ENCODE peak calls at places on chromosomes 3 and 15, in five cellular contexts. One of them, this sample, is unnamed.

GRCh38 chr15:35833590-35833989 is 287.6 kb upstream of the DPH6 start:
- DNase-seq in GM13977: no peak
- DNase-seq in HFFc6: no peak
- DNase-seq in DMS 273 treated with DMSO at 0.1 percent for 48 hours: no peak
- DNase-seq in esophagus squamous epithelium: no peak
- DNase-seq in this sample: no peak

GRCh38 chr3:11774296-11774877 is 72.3 kb downstream of the TAMM41 start:
- DNase-seq in GM13977: no peak
- DNase-seq in HFFc6: peak; percentile 51
- DNase-seq in DMS 273 treated with DMSO at 0.1 percent for 48 hours: peak; percentile 51
- DNase-seq in esophagus squamous epithelium: no peak
- DNase-seq in this sample: no peak

GRCh38 chr15:64931381-64931780 is 19.7 kb downstream of the ANKDD1A start:
- DNase-seq in GM13977: no peak
- DNase-seq in HFFc6: no peak
- DNase-seq in DMS 273 treated with DMSO at 0.1 percent for 48 hours: no peak
- DNase-seq in esophagus squamous epithelium: no peak
- DNase-seq in this sample: no peak

GRCh38 chr15:51093488-51093864 is 1.2 kb downstream of the TNFAIP8L3 start:
- DNase-seq in GM13977: no peak
- DNase-seq in HFFc6: no peak
- DNase-seq in DMS 273 treated with DMSO at 0.1 percent for 48 hours: no peak
- DNase-seq in esophagus squamous epithelium: no peak
- DNase-seq in this sample: no peak

GRCh38 chr3:17551333-17551732 is 191.1 kb downstream of the TBC1D5 start:
- DNase-seq in GM13977: no peak
- DNase-seq in HFFc6: no peak
- DNase-seq in DMS 273 treated with DMSO at 0.1 percent for 48 hours: peak; percentile 8
- DNase-seq in esophagus squamous epithelium: no peak
- DNase-seq in this sample: no peak

GRCh38 chr3:64426551-64426950 is 201.3 kb upstream of the PRICKLE2 start:
- DNase-seq in GM13977: no peak
- DNase-seq in HFFc6: no peak
- DNase-seq in DMS 273 treated with DMSO at 0.1 percent for 48 hours: no peak
- DNase-seq in esophagus squamous epithelium: no peak
- DNase-seq in this sample: no peak

GRCh38 chr15:90419738-90420487 is 31.9 kb downstream of the IQGAP1 start:
- DNase-seq in GM13977: no peak
- DNase-seq in HFFc6: peak; percentile 86
- DNase-seq in DMS 273 treated with DMSO at 0.1 percent for 48 hours: no peak
- DNase-seq in esophagus squamous epithelium: no peak
- DNase-seq in this sample: no peak

GRCh38 chr3:14791343-14791945 is 27.3 kb upstream of the FGD5 start:
- DNase-seq in GM13977: peak; percentile 74
- DNase-seq in HFFc6: peak; percentile 23
- DNase-seq in DMS 273 treated with DMSO at 0.1 percent for 48 hours: no peak
- DNase-seq in esophagus squamous epithelium: no peak
- DNase-seq in this sample: no peak

GRCh38 chr15:39053480-39053879 is 488.9 kb upstream of the RASGRP1 start:
- DNase-seq in GM13977: no peak
- DNase-seq in HFFc6: no peak
- DNase-seq in DMS 273 treated with DMSO at 0.1 percent for 48 hours: no peak
- DNase-seq in esophagus squamous epithelium: no peak
- DNase-seq in this sample: no peak

GRCh38 chr3:9834520-9835380 is 9.1 kb downstream of the RPUSD3 start:
- DNase-seq in GM13977: no peak
- DNase-seq in HFFc6: no peak
- DNase-seq in DMS 273 treated with DMSO at 0.1 percent for 48 hours: no peak
- DNase-seq in esophagus squamous epithelium: no peak
- DNase-seq in this sample: no peak

GRCh38 chr3:43581343-43581742 is 40.5 kb downstream of the ANO10 start:
- DNase-seq in GM13977: no peak
- DNase-seq in HFFc6: peak; percentile 28
- DNase-seq in DMS 273 treated with DMSO at 0.1 percent for 48 hours: no peak
- DNase-seq in esophagus squamous epithelium: no peak
- DNase-seq in this sample: no peak

GRCh38 chr15:71092056-71092600 is 23.1 kb upstream of the THSD4 start:
- DNase-seq in GM13977: no peak
- DNase-seq in HFFc6: no peak
- DNase-seq in DMS 273 treated with DMSO at 0.1 percent for 48 hours: no peak
- DNase-seq in esophagus squamous epithelium: no peak
- DNase-seq in this sample: no peak

GRCh38 chr3:130925628-130926027 is 31.7 kb downstream of the ATP2C1 start:
- DNase-seq in GM13977: no peak
- DNase-seq in HFFc6: no peak
- DNase-seq in DMS 273 treated with DMSO at 0.1 percent for 48 hours: no peak
- DNase-seq in esophagus squamous epithelium: no peak
- DNase-seq in this sample: no peak

GRCh38 chr3:49855662-49856061 is 702 bp downstream of the TRAIP start:
- DNase-seq in GM13977: no peak
- DNase-seq in HFFc6: no peak
- DNase-seq in DMS 273 treated with DMSO at 0.1 percent for 48 hours: no peak
- DNase-seq in esophagus squamous epithelium: no peak
- DNase-seq in this sample: no peak